ENCODE peak calls at places on chromosome 7, in nine cellular contexts. J is AG04450, B is A549, P is Peyer's patch, G is kidney, V is adrenal gland, N is NB4, H is heart right ventricle, L is kidney epithelial cell. W is an unnamed sample.

GRCh38 chr7:98877692-98878364 is 504 bp upstream of the TRRAP start:
- DNase-seq in J (no peak), B (no peak), P (no peak), G (no peak), V (no peak), N (no peak), H (no peak), L (no peak), W (no peak)

GRCh38 chr7:24587853-24588252 is 14.6 kb downstream of the PALS2 start:
- DNase-seq in J (no peak), B (no peak), P (peak), G (no peak), V (peak), N (peak), H (no peak), L (no peak), W (no peak)

GRCh38 chr7:134845461-134845860 is 66.0 kb downstream of the CALD1 start:
- DNase-seq in J (no peak), B (peak), P (no peak), G (no peak), V (no peak), N (no peak), H (no peak), L (no peak), W (no peak)

GRCh38 chr7:77747178-77747577 is 50.9 kb downstream of the RSBN1L start:
- DNase-seq in J (no peak), B (no peak), P (no peak), G (no peak), V (no peak), N (no peak), H (no peak), L (no peak), W (no peak)

GRCh38 chr7:47535033-47535703 is 46.7 kb downstream of the TNS3 start:
- DNase-seq in J (no peak), B (no peak), P (no peak), G (no peak), V (no peak), N (no peak), H (no peak), L (no peak), W (no peak)

GRCh38 chr7:111274882-111275281 is 184.0 kb downstream of the LRRN3 start:
- DNase-seq in J (no peak), B (no peak), P (no peak), G (no peak), V (no peak), N (no peak), H (no peak), L (no peak), W (no peak)

GRCh38 chr7:36226151-36226550 is 73.1 kb downstream of the EEPD1 start:
- DNase-seq in J (no peak), B (no peak), P (no peak), G (no peak), V (no peak), N (no peak), H (no peak), L (no peak), W (no peak)

GRCh38 chr7:30921951-30922401 is 10.3 kb downstream of the AQP1 start:
- DNase-seq in J (no peak), B (no peak), P (peak), G (peak), V (no peak), N (no peak), H (peak), L (no peak), W (peak)

GRCh38 chr7:104153287-104153686 is 54.5 kb downstream of the ORC5 start:
- DNase-seq in J (no peak), B (no peak), P (no peak), G (no peak), V (no peak), N (no peak), H (no peak), L (no peak), W (no peak)

GRCh38 chr7:41984888-41985287 is 252.1 kb downstream of the GLI3 start:
- DNase-seq in J (no peak), B (no peak), P (no peak), G (no peak), V (no peak), N (no peak), H (no peak), L (no peak), W (no peak)

GRCh38 chr7:22252886-22253536 is 103.9 kb downstream of the RAPGEF5 start:
- DNase-seq in J (no peak), B (no peak), P (no peak), G (no peak), V (no peak), N (no peak), H (no peak), L (no peak), W (no peak)
- H3K4me3 ChIP-seq in J (no peak), B (no peak), P (no peak), G (no peak), V (no peak), N (no peak), H (no peak), L (no peak), W (no peak)

GRCh38 chr7:132518102-132518838 is 58.0 kb downstream of the PLXNA4 start:
- DNase-seq in J (no peak), B (peak), P (no peak), G (no peak), V (no peak), N (peak), H (no peak), L (no peak), W (no peak)
- TF ChIP-seq CTCF in J (peak), B (peak), P (peak), G (peak), V (peak), N (peak), H (peak), L (peak), W (no peak)

DNA sequence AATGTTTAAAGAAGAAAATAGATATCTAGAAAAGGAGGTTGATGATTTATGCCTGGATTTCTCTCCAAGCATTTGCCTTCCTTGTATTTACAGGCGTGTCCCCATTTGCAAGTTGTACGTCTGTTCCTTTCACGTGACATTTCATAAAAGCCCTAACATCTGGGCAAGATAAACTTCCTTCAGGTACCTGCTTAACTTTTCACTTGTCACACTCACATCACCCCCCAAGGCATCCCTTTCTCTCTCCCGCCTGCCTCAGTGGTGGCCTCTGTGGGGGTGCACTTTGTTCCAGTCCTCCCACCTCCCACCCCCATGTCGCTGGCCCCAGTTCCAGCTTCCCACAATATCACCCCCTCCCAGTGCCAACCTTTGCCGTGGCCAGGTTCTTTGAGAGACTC is 6.7 kb downstream of the TWIST1 start:
- DNase-seq in J (no peak), B (no peak), P (no peak), G (no peak), V (no peak), N (no peak), H (no peak), L (no peak), W (no peak)
- H3K4me3 ChIP-seq in J (no peak), B (no peak), P (no peak), G (no peak), V (no peak), N (no peak), H (no peak), L (no peak), W (no peak)

GRCh38 chr7:112546723-112547513 is 66.1 kb downstream of the LSMEM1 start:
- DNase-seq in J (no peak), B (no peak), P (no peak), G (no peak), V (no peak), N (peak), H (no peak), L (no peak), W (no peak)
- TF ChIP-seq CTCF in J (no peak), B (no peak), P (no peak), G (no peak), V (no peak), N (peak), H (no peak), L (no peak), W (no peak)

W was measured in lower lobe of right lung.